ENCODE peak calls at places on chromosomes 6 and 20, in five cellular contexts. T is HCT116, C is HepG2, L is H1, E is GM12878. X is an unnamed sample.

GRCh38 chr20:10219993-10220750 is 1.5 kb downstream of the SNAP25 start:
- DNase-seq in T (no peak), C (no peak), L (no peak), E (no peak), X (no peak)

GRCh38 chr6:117496383-117496990 is 14.0 kb downstream of the DCBLD1 start:
- DNase-seq in T (no peak), C (no peak), L (no peak), E (no peak), X (no peak)

GRCh38 chr6:128725271-128726233 is 157.4 kb upstream of the LAMA2 start:
- DNase-seq in T (peak; percentile 41), C (peak; percentile 39), L (no peak), E (no peak), X (peak; percentile 14)

GRCh38 chr6:129253731-129254130 is 370.8 kb downstream of the LAMA2 start:
- DNase-seq in T (no peak), C (no peak), L (no peak), E (no peak), X (no peak)

GRCh38 chr6:106872044-106872443 is 102.5 kb downstream of the CD24 start:
- DNase-seq in T (no peak), C (no peak), L (no peak), E (no peak), X (no peak)

GRCh38 chr6:156731436-156731835 is 45.7 kb upstream of the ARID1B start:
- DNase-seq in T (peak; percentile 63), C (no peak), L (no peak), E (no peak), X (no peak)

GRCh38 chr6:52994789-52995078 is 350 bp downstream of the GSTA4 start:
- DNase-seq in T (no peak), C (no peak), L (no peak), E (no peak), X (peak; percentile 24)

GRCh38 chr20:41335591-41335990 is 5.0 kb upstream of the LPIN3 start:
- DNase-seq in T (no peak), C (no peak), L (no peak), E (no peak), X (no peak)

GRCh38 chr20:34705008-34705382 is 851 bp downstream of the TP53INP2 start:
- DNase-seq in T (no peak), C (no peak), L (no peak), E (no peak), X (no peak)

GRCh38 chr6:37131104-37131959 is 38.6 kb upstream of the PIM1 start:
- DNase-seq in T (no peak), C (peak; percentile 68), L (no peak), E (no peak), X (no peak)

GRCh38 chr20:25277051-25277801 is 29.3 kb downstream of the PYGB start:
- DNase-seq in T (no peak), C (no peak), L (peak; percentile 39), E (no peak), X (no peak)

GRCh38 chr6:136526196-136526930 is 23.9 kb downstream of the MAP7 start:
- DNase-seq in T (no peak), C (peak; percentile 6), L (peak; percentile 72), E (no peak), X (no peak)

GRCh38 chr6:34145161-34146020 is 496 bp downstream of the GRM4 start:
- DNase-seq in T (no peak), C (no peak), L (peak; percentile 80), E (no peak), X (no peak)

GRCh38 chr6:149815788-149816187 is 48.4 kb downstream of the LRP11 start:
- DNase-seq in T (no peak), C (no peak), L (no peak), E (no peak), X (no peak)

GRCh38 chr20:24544371-24544770 is 74.9 kb downstream of the SYNDIG1 start:
- DNase-seq in T (no peak), C (no peak), L (no peak), E (no peak), X (no peak)

GRCh38 chr20:46130534-46130933 is 12.4 kb downstream of the CD40 start:
- DNase-seq in T (no peak), C (no peak), L (no peak), E (peak; percentile 43), X (no peak)

GRCh38 chr20:25320035-25320800 is 70.4 kb downstream of the ABHD12 start:
- DNase-seq in T (no peak), C (no peak), L (no peak), E (no peak), X (no peak)

GRCh38 chr20:18943542-18943941 is 130.0 kb downstream of the SCP2D1 start:
- DNase-seq in T (no peak), C (no peak), L (no peak), E (no peak), X (no peak)

GRCh38 chr6:42729731-42730130 is 7.3 kb upstream of the PRPH2 start:
- DNase-seq in T (no peak), C (peak; percentile 28), L (no peak), E (no peak), X (no peak)

GRCh38 chr20:54346269-54346668 is 129.1 kb upstream of the DOK5 start:
- DNase-seq in T (no peak), C (no peak), L (no peak), E (no peak), X (no peak)

DNA sequence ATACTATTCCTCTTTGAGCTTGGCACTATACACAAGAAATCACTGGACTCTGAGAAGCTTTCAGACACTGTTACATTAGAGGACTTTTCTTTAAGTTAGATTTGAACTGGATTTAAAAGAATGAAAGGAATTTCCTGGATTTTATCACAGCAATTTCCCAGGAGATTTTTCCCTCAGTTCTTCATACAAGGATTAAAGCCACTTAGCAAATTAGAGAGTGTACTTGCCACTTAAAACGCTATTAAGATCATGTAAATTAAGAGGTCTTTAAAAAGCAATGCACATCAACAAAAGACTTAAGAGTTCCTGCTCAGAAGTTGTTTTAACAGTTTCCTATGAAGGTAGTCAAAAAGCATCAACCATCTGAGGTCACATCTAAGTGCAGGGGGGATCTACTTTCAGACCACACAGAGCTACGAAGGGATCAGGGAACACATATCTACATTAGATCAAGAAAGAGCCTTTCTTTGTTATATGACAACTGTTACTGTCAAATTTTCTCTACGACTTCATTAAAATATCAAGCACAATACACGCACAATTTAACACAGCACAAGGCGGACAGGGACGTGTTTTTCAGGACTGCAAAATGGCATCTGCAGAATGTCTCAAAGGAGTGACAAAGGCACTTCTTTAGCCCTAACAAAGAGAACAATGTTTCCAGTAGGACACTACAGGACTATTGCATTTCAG is 65.8 kb downstream of the EPB41L2 start:
- DNase-seq in T (no peak), C (no peak), L (no peak), E (no peak), X (no peak)
- TF ChIP-seq SRF in T (no peak), C (no peak), L (no peak), E (no peak), X (no peak)

DNA sequence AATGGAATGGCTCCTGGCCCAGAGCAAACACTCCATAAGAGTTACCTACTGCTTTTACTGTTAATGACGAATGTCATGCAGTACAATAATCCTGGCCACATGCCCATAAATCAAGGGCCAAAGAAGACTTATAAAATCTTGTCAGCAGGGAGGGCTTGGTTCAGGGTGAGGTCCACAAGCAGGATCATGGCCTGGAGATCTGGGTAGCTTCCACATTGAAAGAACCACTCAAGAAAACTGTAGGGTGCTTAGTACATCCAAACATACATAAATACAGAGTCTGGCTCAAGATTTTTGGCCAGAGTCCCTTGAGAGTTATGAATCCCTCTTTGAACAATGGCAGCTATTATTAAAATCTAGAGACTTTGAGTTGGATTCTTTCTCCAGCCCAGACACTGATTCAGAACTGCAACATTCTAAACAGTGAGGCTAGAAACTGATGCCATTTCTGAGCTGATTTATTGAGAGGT is 188.7 kb downstream of the CDC5L start:
- DNase-seq in T (no peak), C (no peak), L (no peak), E (no peak), X (no peak)
- TF ChIP-seq SRF in T (no peak), C (no peak), L (no peak), E (no peak), X (no peak)

GRCh38 chr20:53047203-53047602 is 75.0 kb downstream of the TSHZ2 start:
- DNase-seq in T (no peak), C (no peak), L (no peak), E (no peak), X (no peak)
- TF ChIP-seq SRF in T (no peak), C (no peak), L (no peak), E (no peak), X (no peak)

GRCh38 chr20:63441777-63442493 is 30.5 kb downstream of the KCNQ2 start:
- DNase-seq in T (peak; percentile 22), C (peak; percentile 58), L (peak; percentile 79), E (peak; percentile 26), X (peak; percentile 41)
- TF ChIP-seq SRF in T (no peak), C (no peak), L (no peak), E (no peak), X (no peak)

GRCh38 chr20:1819311-1820136 is 75.7 kb upstream of the SIRPA start:
- DNase-seq in T (no peak), C (no peak), L (no peak), E (no peak), X (no peak)
- TF ChIP-seq SRF in T (no peak), C (no peak), L (no peak), E (no peak), X (no peak)

GRCh38 chr6:96470296-96470695 is 51.3 kb upstream of the UFL1 start:
- DNase-seq in T (no peak), C (no peak), L (no peak), E (no peak), X (no peak)

GRCh38 chr6:96468281-96468680 is 53.3 kb upstream of the UFL1 start:
- DNase-seq in T (no peak), C (no peak), L (no peak), E (no peak), X (no peak)

GRCh38 chr6:96468681-96469224 is 52.9 kb upstream of the UFL1 start:
- DNase-seq in T (no peak), C (no peak), L (no peak), E (no peak), X (no peak)

GRCh38 chr6:96467814-96468213 is 53.8 kb upstream of the UFL1 start:
- DNase-seq in T (no peak), C (no peak), L (no peak), E (no peak), X (no peak)

DNA sequence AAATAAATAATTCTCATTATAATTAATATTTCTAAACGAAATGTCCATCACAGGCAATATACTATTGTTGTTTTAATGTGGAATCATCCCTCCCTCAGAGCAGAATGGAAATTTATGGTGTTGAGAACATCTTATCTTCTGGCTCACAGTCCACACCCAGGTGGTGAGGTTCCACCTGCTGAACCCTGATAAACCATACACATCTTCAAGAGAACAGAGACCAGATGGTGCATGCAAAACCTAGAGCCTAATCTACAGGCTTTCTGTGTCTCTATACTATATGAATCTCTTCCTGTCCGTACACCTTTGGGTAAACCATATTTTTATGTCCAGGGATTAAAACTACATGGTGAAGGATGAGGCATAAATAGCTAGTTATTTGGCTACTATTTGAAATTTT is 52.3 kb upstream of the UFL1 start:
- DNase-seq in T (no peak), C (no peak), L (no peak), E (no peak), X (peak; percentile 27)
- TF ChIP-seq SRF in T (no peak), C (no peak), L (no peak), E (no peak), X (no peak)